ENCODE peak calls at places on chromosomes 1 and 21, in seven cellular contexts. I is naive thymus-derived CD4-positive, alpha-beta T cell; M is left lung; C is astrocyte; R is spleen; J is heart left ventricle; T is coronary artery. Z is an unnamed sample.

GRCh38 chr21:36507397-36508018 is 27.6 kb upstream of the CLDN14 start:
- DNase-seq in C (no peak), I (no peak), T (no peak), J (no peak), R (no peak), M (no peak), Z (no peak)

GRCh38 chr21:29117372-29117955 is 13.0 kb upstream of the MAP3K7CL start:
- DNase-seq in C (no peak), I (no peak), M (no peak), R (no peak), J (no peak), T (no peak), Z (no peak)

GRCh38 chr1:21077085-21077484 is 99.6 kb downstream of the EIF4G3 start:
- DNase-seq in R (no peak), T (no peak), I (no peak), C (peak; percentile 29), M (no peak), J (no peak), Z (no peak)

GRCh38 chr1:201374376-201374775 is 3.1 kb downstream of the TNNT2 start:
- DNase-seq in J (peak; percentile 42), R (no peak), I (no peak), T (no peak), C (no peak), M (no peak), Z (no peak)

GRCh38 chr1:53618218-53619087 is 120.5 kb downstream of the GLIS1 start:
- DNase-seq in M (no peak), R (peak; percentile 39), C (no peak), T (peak; percentile 33), I (no peak), J (no peak), Z (no peak)

GRCh38 chr1:236394905-236395779 is 1.1 kb downstream of the EDARADD start:
- DNase-seq in J (peak; percentile 35), I (no peak), R (peak; percentile 84), C (peak; percentile 8), M (peak; percentile 81), T (no peak), Z (peak; percentile 78)

GRCh38 chr1:65319141-65319540 is 9.8 kb downstream of the DNAJC6 start:
- DNase-seq in J (peak; percentile 34), T (no peak), I (no peak), R (no peak), C (no peak), M (no peak), Z (no peak)

GRCh38 chr1:59967141-59967697 is 40.6 kb upstream of the CYP2J2 start:
- DNase-seq in M (no peak), J (no peak), C (peak; percentile 64), R (no peak), T (no peak), I (no peak), Z (no peak)

GRCh38 chr21:42094811-42095210 is 23.7 kb downstream of the UMODL1 start:
- DNase-seq in M (no peak), J (no peak), R (no peak), I (no peak), T (no peak), C (no peak), Z (no peak)

GRCh38 chr1:215076312-215076711 is 6.2 kb upstream of the KCNK2 start:
- DNase-seq in C (peak; percentile 45), I (no peak), J (no peak), R (no peak), T (no peak), M (no peak), Z (no peak)

GRCh38 chr1:175536921-175537320 is 206.5 kb downstream of the TNR start:
- DNase-seq in M (no peak), I (no peak), R (no peak), C (no peak), T (no peak), J (no peak), Z (no peak)

GRCh38 chr21:14864211-14865021 is 200.4 kb downstream of the NRIP1 start:
- DNase-seq in C (peak; percentile 68), M (peak; percentile 78), I (peak; percentile 23), R (peak; percentile 79), T (no peak), J (peak; percentile 77), Z (peak; percentile 68)

GRCh38 chr21:45979141-45979631 is 2.4 kb upstream of the COL6A1 start:
- DNase-seq in I (no peak), T (peak; percentile 47), J (peak; percentile 20), R (peak; percentile 72), M (peak; percentile 72), C (no peak), Z (peak; percentile 72)

GRCh38 chr1:36764796-36765195 is 269.5 kb downstream of the GRIK3 start:
- DNase-seq in J (no peak), T (no peak), I (no peak), C (no peak), R (peak; percentile 34), M (no peak), Z (no peak)

GRCh38 chr21:41684381-41685245 is 82.2 kb downstream of the RIPK4 start:
- DNase-seq in R (no peak), J (no peak), I (no peak), M (no peak), C (peak; percentile 74), T (no peak), Z (no peak)

GRCh38 chr1:178973671-178974091 is 52.0 kb upstream of the FAM20B start:
- DNase-seq in T (no peak), C (peak; percentile 8), I (no peak), R (no peak), J (no peak), M (no peak), Z (no peak)

GRCh38 chr1:224922404-224923164 is 6.9 kb upstream of the DNAH14 start:
- DNase-seq in C (peak; percentile 18), I (no peak), T (no peak), R (no peak), J (no peak), M (no peak), Z (peak; percentile 59)

GRCh38 chr1:206588492-206588891 is 23.8 kb downstream of the EIF2D start:
- DNase-seq in M (no peak), C (peak; percentile 60), R (no peak), J (no peak), I (no peak), T (no peak), Z (no peak)

GRCh38 chr1:62613890-62614289 is 16.6 kb downstream of the ANGPTL3 start:
- DNase-seq in C (peak; percentile 34), J (no peak), R (no peak), M (no peak), I (no peak), T (no peak), Z (no peak)

GRCh38 chr1:47703981-47704596 is 266.2 kb downstream of the FOXD2 start:
- DNase-seq in T (no peak), M (no peak), J (no peak), C (peak; percentile 25), I (no peak), R (no peak), Z (no peak)

GRCh38 chr1:89643577-89643976 is 10.7 kb downstream of the LRRC8C start:
- DNase-seq in I (no peak), R (no peak), J (no peak), C (no peak), T (no peak), M (no peak), Z (no peak)

GRCh38 chr1:41442697-41443251 is 41.7 kb downstream of the EDN2 start:
- DNase-seq in I (no peak), J (no peak), T (no peak), R (no peak), M (no peak), C (peak; percentile 53), Z (no peak)

GRCh38 chr1:234893725-234894630 is 234.7 kb downstream of the TOMM20 start:
- DNase-seq in T (no peak), J (no peak), I (no peak), C (peak; percentile 80), M (no peak), R (no peak), Z (no peak)

GRCh38 chr1:244234009-244234643 is 183.0 kb downstream of the ZBTB18 start:
- DNase-seq in M (no peak), T (no peak), I (no peak), J (no peak), R (no peak), C (no peak), Z (no peak)

DNA sequence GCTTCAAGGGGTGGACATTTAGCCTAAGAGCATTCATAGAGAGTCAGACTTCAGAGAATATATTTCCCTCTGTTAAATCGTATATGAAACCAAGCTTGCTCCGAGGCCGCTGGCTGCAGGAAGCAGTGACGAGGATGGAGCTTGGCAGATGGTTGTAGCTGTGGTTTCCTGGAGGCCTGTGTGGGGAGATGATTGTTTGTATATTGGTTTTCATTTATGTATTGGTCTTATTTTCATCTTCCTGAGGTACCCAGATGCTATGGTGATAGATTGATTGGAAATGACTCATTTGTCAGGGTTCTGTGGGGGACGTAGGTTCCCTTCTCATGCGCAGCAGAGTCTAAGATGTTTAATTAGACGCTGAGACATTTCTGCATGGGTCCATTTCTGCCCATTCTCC is 26.1 kb downstream of the MAN1C1 start:
- DNase-seq in C (peak; percentile 39), R (peak; percentile 87), I (peak; percentile 78), T (no peak), J (no peak), M (no peak), Z (no peak)
- H3K27ac ChIP-seq in C (no peak overlapping the region), R (peak overlapping the region; percentile 77), I (peak overlapping the region; percentile 77), T (no peak overlapping the region), J (peak overlapping the region; percentile 35), M (no peak overlapping the region), Z (no peak overlapping the region)

GRCh38 chr1:154951901-154952657 is 3.8 kb downstream of the PBXIP1 start:
- DNase-seq in I (peak; percentile 63), M (no peak), T (no peak), C (no peak), J (no peak), R (peak; percentile 87), Z (peak; percentile 61)
- H3K27ac ChIP-seq in I (peak overlapping the region; percentile 96), M (no peak overlapping the region), T (no peak overlapping the region), C (no peak overlapping the region), J (no peak overlapping the region), R (peak overlapping the region; percentile 89), Z (no peak overlapping the region)

GRCh38 chr1:8350914-8351684 is 33.2 kb downstream of the SLC45A1 start:
- DNase-seq in T (no peak), M (no peak), J (no peak), R (no peak), I (no peak), C (no peak), Z (no peak)
- H3K27ac ChIP-seq in T (no peak overlapping the region), M (no peak overlapping the region), J (peak overlapping the region; percentile 18), R (peak overlapping the region; percentile 76), I (no peak overlapping the region), C (no peak overlapping the region), Z (no peak overlapping the region)

DNA sequence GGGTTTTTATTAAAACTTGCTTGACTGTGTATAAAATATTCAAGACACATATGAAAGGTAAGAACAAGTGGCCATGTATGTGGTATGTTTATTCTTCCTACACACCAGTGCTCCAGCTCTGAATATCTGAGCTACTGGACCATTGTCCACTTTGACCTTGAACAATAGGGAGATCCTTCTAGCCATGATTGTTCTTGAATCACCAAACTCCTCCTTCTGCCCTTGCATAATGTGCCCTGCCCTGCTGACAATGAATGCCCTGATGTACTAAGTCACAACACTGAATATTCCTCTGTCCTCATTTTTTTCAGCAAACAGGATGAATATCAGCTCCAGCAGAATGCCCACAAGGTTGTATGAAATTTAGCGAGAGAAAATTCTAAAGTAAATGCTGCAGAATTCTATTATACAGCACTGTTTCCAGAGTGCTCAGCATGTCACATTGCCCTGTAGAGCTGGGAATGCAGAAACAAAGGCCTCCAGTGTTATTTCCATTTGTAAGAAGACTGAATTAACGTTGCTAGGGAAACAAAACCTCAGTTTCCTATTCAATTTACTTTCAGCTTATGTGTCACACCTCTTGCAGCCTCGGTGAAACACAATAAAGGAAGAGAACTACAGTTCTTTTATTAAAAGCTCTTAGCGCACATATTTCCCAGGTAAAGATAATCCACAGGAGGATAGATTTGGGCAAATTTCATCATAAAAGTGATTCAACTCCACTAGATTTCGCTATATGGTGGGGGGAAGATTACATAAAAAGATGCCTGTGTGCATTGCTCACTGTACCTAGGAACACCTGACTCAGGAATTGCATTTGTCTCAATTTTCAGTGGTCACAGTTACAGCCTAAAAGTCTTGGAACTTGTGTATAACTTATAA is 187.4 kb upstream of the ATP1B1 start:
- DNase-seq in C (no peak), I (no peak), T (no peak), M (no peak), J (no peak), R (no peak), Z (no peak)
- H3K27ac ChIP-seq in C (no peak overlapping the region), I (no peak overlapping the region), T (no peak overlapping the region), M (no peak overlapping the region), J (no peak overlapping the region), R (no peak overlapping the region), Z (no peak overlapping the region)

Z was measured in pancreas.